ENCODE peak calls at places on chromosomes 2 and 18, in ten cellular contexts. B is kidney tubule cell; J is left lung; W is left ventricle myocardium inferior; Y is HuH-7.5; D is activated naive CD8-positive, alpha-beta T cell treated with anti-CD3 and anti-CD28 coated beads, Interleukin-2, amount 10 ng/mL, durations not matched to agents 7 days and 5 days; E is right cardiac atrium; C is body of pancreas; V is stimulated activated CD4-positive, alpha-beta T cell treated with anti-CD3 and anti-CD28 coated beads, Interleukin-15, amount 100 ng/mL, for 24 hours; O is heart right ventricle. S is an unnamed sample.

GRCh38 chr2:39447266-39448168 is 10.4 kb upstream of the MAP4K3 start:
- DNase-seq in B (peak), J (no peak), W (no peak), Y (no peak), D (no peak), E (no peak), C (no peak), V (no peak), O (no peak), S (no peak)

GRCh38 chr2:178455947-178456346 is 4.8 kb downstream of the PJVK start:
- DNase-seq in B (no peak), J (no peak), W (no peak), Y (no peak), D (no peak), E (no peak), C (no peak), V (no peak), O (no peak), S (no peak)

GRCh38 chr2:44543773-44544725 is 182.3 kb downstream of the CAMKMT start:
- DNase-seq in B (peak), J (no peak), W (no peak), Y (no peak), D (no peak), E (no peak), C (no peak), V (no peak), O (no peak), S (no peak)

GRCh38 chr18:47461977-47462376 is 210.5 kb upstream of the SKOR2 start:
- DNase-seq in B (no peak), J (no peak), W (no peak), Y (no peak), D (no peak), E (no peak), C (no peak), V (no peak), O (no peak), S (no peak)

GRCh38 chr18:46160050-46160798 is 56.0 kb downstream of the HAUS1 start:
- DNase-seq in B (peak), J (no peak), W (no peak), Y (no peak), D (no peak), E (no peak), C (no peak), V (no peak), O (no peak), S (no peak)

GRCh38 chr2:62817348-62817747 is 111.8 kb downstream of the EHBP1 start:
- DNase-seq in B (no peak), J (no peak), W (no peak), Y (no peak), D (no peak), E (no peak), C (no peak), V (no peak), O (no peak), S (no peak)

GRCh38 chr2:157257312-157258252 is at the start of gene GALNT5:
- DNase-seq in B (peak), J (no peak), W (no peak), Y (no peak), D (no peak), E (peak), C (peak), V (no peak), O (peak), S (no peak)

GRCh38 chr2:64632855-64633819 is 20.6 kb downstream of the SERTAD2 start:
- DNase-seq in B (no peak), J (no peak), W (no peak), Y (no peak), D (no peak), E (no peak), C (no peak), V (no peak), O (no peak), S (no peak)

GRCh38 chr18:23259701-23260661 is 124.7 kb downstream of the CABLES1 start:
- DNase-seq in B (peak), J (peak), W (peak), Y (peak), D (peak), E (peak), C (peak), V (peak), O (peak), S (peak)

GRCh38 chr18:10797882-10798281 is 272.1 kb downstream of the NAPG start:
- DNase-seq in B (no peak), J (no peak), W (peak), Y (no peak), D (no peak), E (peak), C (no peak), V (no peak), O (no peak), S (no peak)

GRCh38 chr2:178915423-178915822 is 108.2 kb upstream of the TTN start:
- DNase-seq in B (no peak), J (no peak), W (no peak), Y (no peak), D (no peak), E (no peak), C (no peak), V (no peak), O (no peak), S (no peak)

GRCh38 chr18:2880473-2880872 is 33.7 kb downstream of the EMILIN2 start:
- DNase-seq in B (no peak), J (no peak), W (no peak), Y (no peak), D (no peak), E (peak), C (no peak), V (no peak), O (no peak), S (no peak)

GRCh38 chr18:34710430-34711386 is 610 bp downstream of the DTNA start:
- DNase-seq in B (no peak), J (no peak), W (no peak), Y (no peak), D (no peak), E (no peak), C (no peak), V (no peak), O (no peak), S (peak)

GRCh38 chr2:215784371-215784783 is 229.0 kb downstream of the MREG start:
- DNase-seq in B (no peak), J (no peak), W (no peak), Y (no peak), D (no peak), E (peak), C (no peak), V (no peak), O (no peak), S (peak)

GRCh38 chr18:48949606-48950535 is 894 bp downstream of the SMAD7 start:
- DNase-seq in B (peak), J (no peak), W (no peak), Y (peak), D (peak), E (no peak), C (peak), V (peak), O (no peak), S (no peak)

GRCh38 chr18:9000736-9001135 is 101.8 kb upstream of the NDUFV2 start:
- DNase-seq in B (no peak), J (no peak), W (no peak), Y (no peak), D (no peak), E (no peak), C (no peak), V (no peak), O (no peak), S (no peak)

GRCh38 chr2:238928520-238929241 is 80.8 kb downstream of the TWIST2 start:
- DNase-seq in B (no peak), J (peak), W (no peak), Y (no peak), D (no peak), E (peak), C (peak), V (no peak), O (no peak), S (no peak)

GRCh38 chr18:9735238-9735637 is 27.1 kb downstream of the RAB31 start:
- DNase-seq in B (no peak), J (no peak), W (no peak), Y (no peak), D (peak), E (no peak), C (no peak), V (no peak), O (no peak), S (no peak)

GRCh38 chr18:43079422-43079821 is 36.1 kb downstream of the RIT2 start:
- DNase-seq in B (no peak), J (no peak), W (no peak), Y (no peak), D (no peak), E (no peak), C (no peak), V (no peak), O (no peak), S (no peak)

GRCh38 chr2:112627060-112628040 is 18.4 kb upstream of the SLC20A1 start:
- DNase-seq in B (peak), J (peak), W (peak), Y (no peak), D (no peak), E (peak), C (peak), V (no peak), O (peak), S (peak)

GRCh38 chr18:10798727-10799435 is 273.1 kb downstream of the NAPG start:
- DNase-seq in B (peak), J (no peak), W (no peak), Y (peak), D (no peak), E (no peak), C (peak), V (no peak), O (no peak), S (peak)

GRCh38 chr2:207215300-207215699 is 49.6 kb upstream of the KLF7 start:
- DNase-seq in B (no peak), J (no peak), W (no peak), Y (no peak), D (no peak), E (no peak), C (no peak), V (no peak), O (no peak), S (no peak)

GRCh38 chr2:216210711-216211131 is 101.6 kb downstream of the XRCC5 start:
- DNase-seq in B (peak), J (no peak), W (no peak), Y (no peak), D (no peak), E (no peak), C (no peak), V (no peak), O (no peak), S (no peak)

GRCh38 chr2:145015561-145015960 is 495.6 kb upstream of the ZEB2 start:
- DNase-seq in B (peak), J (no peak), W (no peak), Y (no peak), D (no peak), E (no peak), C (no peak), V (no peak), O (no peak), S (no peak)

GRCh38 chr2:56369316-56369715 is 185.5 kb downstream of the CCDC85A start:
- DNase-seq in B (no peak), J (no peak), W (no peak), Y (no peak), D (no peak), E (no peak), C (no peak), V (no peak), O (no peak), S (no peak)

GRCh38 chr2:237995036-237995435 is 28.2 kb downstream of the UBE2F start:
- DNase-seq in B (no peak), J (no peak), W (no peak), Y (no peak), D (no peak), E (no peak), C (no peak), V (no peak), O (no peak), S (no peak)

GRCh38 chr2:62573137-62573731 is 67.2 kb upstream of the TMEM17 start:
- DNase-seq in B (peak), J (no peak), W (no peak), Y (no peak), D (no peak), E (no peak), C (no peak), V (no peak), O (no peak), S (no peak)

GRCh38 chr2:45003586-45004568 is 5.4 kb downstream of the SIX2 start:
- DNase-seq in B (no peak), J (no peak), W (no peak), Y (no peak), D (no peak), E (no peak), C (no peak), V (no peak), O (no peak), S (no peak)

GRCh38 chr2:30629866-30630265 is 177.4 kb downstream of the CAPN13 start:
- DNase-seq in B (peak), J (no peak), W (no peak), Y (no peak), D (no peak), E (no peak), C (no peak), V (no peak), O (no peak), S (peak)

GRCh38 chr2:231369580-231370428 is 25.7 kb upstream of the B3GNT7 start:
- DNase-seq in B (no peak), J (no peak), W (peak), Y (no peak), D (no peak), E (no peak), C (no peak), V (no peak), O (peak), S (no peak)

S was measured in A172.